ENCODE peak calls at places on chromosomes 5 and 9, in five cellular contexts. S, B, L, C and Z are unnamed samples. For H3K4me1, the result is how much of the 10 kb centered on the place peaks cover.

GRCh38 chr5:31939151-31939550 is 235.0 kb downstream of the GOLPH3 start:
- DNase-seq in C (no peak), S (peak), B (no peak), L (no peak), Z (no peak)

GRCh38 chr9:98321269-98321668 is 65.8 kb upstream of the TBC1D2 start:
- DNase-seq in L (no peak), B (no peak), S (no peak), C (peak), Z (no peak)

GRCh38 chr5:10540036-10540544 is 23.8 kb upstream of the ANKRD33B start:
- DNase-seq in L (no peak), S (no peak), C (peak), B (no peak), Z (no peak)

GRCh38 chr5:1564182-1564748 is 40.5 kb upstream of the LPCAT1 start:
- DNase-seq in C (no peak), S (peak), L (peak), B (peak), Z (no peak)

GRCh38 chr9:30020161-30020560 is 2364.3 kb upstream of the ACO1 start:
- DNase-seq in C (no peak), S (no peak), L (no peak), B (no peak), Z (no peak)

GRCh38 chr5:98891591-98891990 is 37.2 kb downstream of the CHD1 start:
- DNase-seq in B (no peak), S (no peak), C (no peak), L (no peak), Z (no peak)

GRCh38 chr5:926416-927171 is 33.9 kb downstream of the TRIP13 start:
- DNase-seq in B (no peak), L (no peak), C (no peak), S (peak), Z (no peak)

GRCh38 chr9:113427629-113428028 is 17.1 kb downstream of the C9orf43 start:
- DNase-seq in S (peak), B (no peak), C (no peak), L (no peak), Z (no peak)

GRCh38 chr5:73605223-73606087 is 20.5 kb upstream of the ARHGEF28 start:
- DNase-seq in L (no peak), C (no peak), S (no peak), B (peak), Z (no peak)

GRCh38 chr9:38249587-38250210 is 142.8 kb upstream of the ALDH1B1 start:
- DNase-seq in S (no peak), B (no peak), C (no peak), L (no peak), Z (no peak)

GRCh38 chr9:130165579-130165978 is 6.6 kb upstream of the NCS1 start:
- DNase-seq in B (no peak), S (no peak), C (no peak), L (no peak), Z (no peak)

GRCh38 chr9:82333671-82334070 is 345.1 kb downstream of the SPATA31D1 start:
- DNase-seq in S (no peak), B (no peak), C (no peak), L (no peak), Z (no peak)

GRCh38 chr5:143248822-143249579 is 154.5 kb downstream of the NR3C1 start:
- DNase-seq in B (no peak), L (no peak), S (peak), C (no peak), Z (no peak)

GRCh38 chr9:102405218-102405867 is 589.8 kb upstream of the CYLC2 start:
- DNase-seq in L (no peak), B (no peak), S (no peak), C (no peak), Z (no peak)

DNA sequence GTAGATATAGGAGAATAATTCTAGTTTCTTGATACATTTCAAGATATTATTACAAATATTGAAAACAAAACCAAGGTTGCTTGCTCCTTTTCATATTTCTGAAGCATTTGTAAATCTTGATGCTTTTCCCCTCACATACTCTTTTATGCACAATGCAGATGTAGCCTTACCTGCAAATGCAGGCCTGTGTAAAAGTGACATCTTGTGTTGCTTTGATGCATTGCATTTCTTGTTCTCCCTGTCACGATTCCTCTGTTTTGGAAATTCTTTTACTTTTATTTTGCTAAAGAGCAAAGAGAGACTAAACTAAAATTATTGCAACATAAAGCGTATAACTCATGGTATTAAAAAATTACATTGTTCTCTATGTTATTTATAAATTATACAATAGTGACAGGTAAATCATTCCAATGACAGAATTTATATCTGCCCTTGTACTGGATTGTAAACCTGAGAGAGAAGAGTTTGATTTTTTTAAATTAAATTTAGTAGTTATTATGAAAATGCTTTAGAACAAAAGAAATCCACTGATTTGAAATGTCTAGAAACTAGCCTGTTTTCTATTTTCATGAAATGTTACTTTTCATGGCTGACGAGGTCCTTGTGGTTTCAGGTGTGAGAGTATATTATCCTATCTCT is 970.0 kb downstream of the MAT2B start:
- DNase-seq in L (no peak), B (no peak), C (no peak), S (peak), Z (no peak)
- TF ChIP-seq CTCF in L (no peak), B (peak), C (peak), S (peak), Z (no peak)

GRCh38 chr5:177302354-177303110 is 987 bp downstream of the RAB24 start:
- DNase-seq in L (no peak), S (peak), B (no peak), C (no peak), Z (no peak)
- H3K4me1 ChIP-seq in L (under half), S (under half), B (under half), C (under half), Z (half or more)

GRCh38 chr5:63959177-63959982 is 2.9 kb downstream of the HTR1A start:
- DNase-seq in L (no peak), C (peak), S (peak), B (peak), Z (no peak)
- H3K4me3 ChIP-seq in L (no peak), C (no peak), S (peak), B (no peak), Z (no peak)

DNA sequence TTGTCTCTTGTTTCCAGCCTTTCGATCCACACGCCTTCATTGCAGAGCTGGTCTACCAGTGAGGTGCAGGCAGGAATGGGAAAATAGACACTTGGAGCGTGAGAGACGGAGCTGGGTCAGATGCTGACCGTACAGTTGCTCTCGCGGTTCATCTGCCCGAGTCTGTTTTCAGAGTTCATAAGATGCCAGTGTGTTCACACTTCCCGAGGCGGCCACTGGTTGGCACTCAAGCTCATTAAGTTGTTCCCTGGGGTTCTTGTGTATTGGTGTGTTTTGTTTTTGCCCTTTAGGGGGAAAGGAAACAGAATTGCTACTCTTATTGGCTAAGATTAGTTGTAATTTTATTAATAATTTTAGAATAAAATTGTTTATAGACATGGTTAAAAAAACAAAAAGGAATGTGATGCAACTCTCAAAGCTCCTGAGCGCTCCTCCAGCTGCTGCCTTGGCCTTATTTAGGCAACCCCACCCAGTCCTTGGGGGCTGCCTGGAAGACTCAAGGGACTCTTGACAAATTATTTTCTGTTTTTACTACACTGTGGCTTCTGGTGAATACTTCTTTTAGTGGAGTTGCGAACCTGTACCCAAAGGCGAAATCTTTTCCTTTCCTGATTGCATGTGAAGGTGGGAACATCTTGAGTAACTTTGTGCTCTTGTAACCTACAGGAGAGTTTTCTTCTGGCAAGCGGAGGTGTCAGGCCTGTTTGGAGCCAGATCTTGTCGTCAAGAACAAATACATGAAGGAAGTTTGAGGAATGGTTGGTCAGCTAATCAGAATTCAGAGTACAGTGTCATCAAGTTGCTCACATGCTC is 146.1 kb downstream of the MAST4 start:
- DNase-seq in L (no peak), C (no peak), B (peak), S (no peak), Z (no peak)
- TF ChIP-seq CTCF in L (no peak), C (peak), B (peak), S (no peak), Z (no peak)